ENCODE peak calls at places on chromosomes 3 and 15, in eight cellular contexts. B, L, O, H, Z, R, F and I are unnamed samples.

GRCh38 chr15:95498956-95499355 is 831.5 kb upstream of the NR2F2 start:
- DNase-seq in B (no peak), L (no peak), O (no peak), H (no peak), Z (no peak), R (no peak), F (no peak), I (no peak)

GRCh38 chr15:47652213-47652852 is 65.0 kb upstream of the SEMA6D start:
- DNase-seq in B (no peak), L (no peak), O (no peak), H (no peak), Z (no peak), R (no peak), F (no peak), I (no peak)

GRCh38 chr3:177590826-177591225 is 393.5 kb upstream of the TBL1XR1 start:
- DNase-seq in B (no peak), L (no peak), O (no peak), H (no peak), Z (no peak), R (no peak), F (no peak), I (no peak)

GRCh38 chr15:41836713-41837454 is 1.8 kb upstream of the PLA2G4B start:
- DNase-seq in B (no peak), L (no peak), O (no peak), H (no peak), Z (no peak), R (no peak), F (no peak), I (no peak)

GRCh38 chr3:14863324-14864100 is 44.8 kb downstream of the FGD5 start:
- DNase-seq in B (no peak), L (no peak), O (no peak), H (no peak), Z (no peak), R (no peak), F (no peak), I (no peak)

GRCh38 chr3:107453504-107453903 is 69.3 kb upstream of the BBX start:
- DNase-seq in B (no peak), L (no peak), O (no peak), H (no peak), Z (no peak), R (no peak), F (no peak), I (no peak)

GRCh38 chr15:101440846-101441590 is 48.5 kb downstream of the PCSK6 start:
- DNase-seq in B (no peak), L (no peak), O (no peak), H (no peak), Z (peak; percentile 15), R (no peak), F (no peak), I (no peak)

GRCh38 chr3:43649365-43649968 is 27.7 kb upstream of the ANO10 start:
- DNase-seq in B (no peak), L (no peak), O (no peak), H (no peak), Z (no peak), R (no peak), F (no peak), I (peak; percentile 18)

GRCh38 chr15:39435244-39435643 is 145.6 kb upstream of the THBS1 start:
- DNase-seq in B (no peak), L (no peak), O (no peak), H (no peak), Z (no peak), R (no peak), F (no peak), I (no peak)

GRCh38 chr3:105365536-105366301 is 990 bp upstream of the ALCAM start:
- DNase-seq in B (no peak), L (no peak), O (peak; percentile 71), H (peak; percentile 34), Z (peak; percentile 57), R (no peak), F (peak; percentile 26), I (no peak)

GRCh38 chr3:190281308-190282051 is 40.8 kb downstream of the CLDN1 start:
- DNase-seq in B (no peak), L (no peak), O (no peak), H (no peak), Z (peak; percentile 61), R (peak; percentile 46), F (peak; percentile 18), I (no peak)

GRCh38 chr3:153752405-153753027 is 368.7 kb upstream of the ARHGEF26 start:
- DNase-seq in B (no peak), L (no peak), O (no peak), H (peak; percentile 71), Z (no peak), R (peak; percentile 34), F (no peak), I (no peak)

GRCh38 chr3:175266993-175267960 is 408.1 kb downstream of the NAALADL2 start:
- DNase-seq in B (no peak), L (no peak), O (no peak), H (no peak), Z (no peak), R (no peak), F (no peak), I (no peak)

GRCh38 chr3:123314409-123315270 is 112.9 kb downstream of the SEC22A start:
- DNase-seq in B (no peak), L (no peak), O (no peak), H (peak; percentile 34), Z (no peak), R (no peak), F (no peak), I (no peak)

GRCh38 chr15:38650384-38650783 is 85.8 kb upstream of the RASGRP1 start:
- DNase-seq in B (no peak), L (no peak), O (no peak), H (no peak), Z (no peak), R (no peak), F (no peak), I (no peak)

GRCh38 chr15:88899251-88899650 is 3.9 kb upstream of the HAPLN3 start:
- DNase-seq in B (no peak), L (no peak), O (no peak), H (no peak), Z (no peak), R (no peak), F (no peak), I (no peak)

GRCh38 chr15:71072423-71072822 is 42.8 kb upstream of the THSD4 start:
- DNase-seq in B (no peak), L (no peak), O (no peak), H (no peak), Z (no peak), R (no peak), F (no peak), I (no peak)

DNA sequence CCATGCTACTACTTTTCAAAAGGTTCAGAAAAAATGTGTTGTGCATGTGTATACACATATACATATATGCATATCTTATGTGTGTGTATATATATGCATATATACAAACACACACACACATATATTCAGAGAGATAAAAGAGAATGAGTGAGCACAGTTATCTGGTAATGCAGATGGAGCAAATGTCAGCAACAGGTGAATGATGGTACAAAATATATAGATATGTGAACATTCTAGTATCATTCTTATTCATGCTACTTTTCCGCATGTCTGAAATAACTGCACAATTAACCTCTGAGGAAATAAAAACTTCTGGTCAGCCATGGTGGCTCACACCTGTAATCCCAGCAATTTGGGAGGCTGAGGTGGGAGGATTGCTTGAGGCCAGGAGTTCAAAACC is 222.6 kb upstream of the NANOGP8 start:
- DNase-seq in B (no peak), L (no peak), O (no peak), H (no peak), Z (no peak), R (no peak), F (no peak), I (no peak)
- H3K27ac ChIP-seq in B (no peak overlapping the region), L (no peak overlapping the region), O (peak overlapping the region; percentile 54), H (peak overlapping the region; percentile 49), Z (no peak overlapping the region), R (no peak overlapping the region), F (no peak overlapping the region), I (peak overlapping the region; percentile 75)

GRCh38 chr3:150370129-150370602 is 37.9 kb upstream of the TSC22D2 start:
- DNase-seq in B (peak; percentile 64), L (peak; percentile 45), O (peak; percentile 95), H (no peak), Z (peak; percentile 82), R (peak; percentile 60), F (no peak), I (peak; percentile 39)

GRCh38 chr3:150370982-150371381 is 37.1 kb upstream of the TSC22D2 start:
- DNase-seq in B (no peak), L (no peak), O (no peak), H (no peak), Z (no peak), R (no peak), F (no peak), I (no peak)

GRCh38 chr3:150373234-150373633 is 34.9 kb upstream of the TSC22D2 start:
- DNase-seq in B (no peak), L (no peak), O (no peak), H (no peak), Z (no peak), R (no peak), F (no peak), I (no peak)

GRCh38 chr3:150371741-150372254 is 36.3 kb upstream of the TSC22D2 start:
- DNase-seq in B (peak; percentile 66), L (peak; percentile 76), O (peak; percentile 97), H (no peak), Z (peak; percentile 86), R (peak; percentile 59), F (peak; percentile 69), I (peak; percentile 44)

DNA sequence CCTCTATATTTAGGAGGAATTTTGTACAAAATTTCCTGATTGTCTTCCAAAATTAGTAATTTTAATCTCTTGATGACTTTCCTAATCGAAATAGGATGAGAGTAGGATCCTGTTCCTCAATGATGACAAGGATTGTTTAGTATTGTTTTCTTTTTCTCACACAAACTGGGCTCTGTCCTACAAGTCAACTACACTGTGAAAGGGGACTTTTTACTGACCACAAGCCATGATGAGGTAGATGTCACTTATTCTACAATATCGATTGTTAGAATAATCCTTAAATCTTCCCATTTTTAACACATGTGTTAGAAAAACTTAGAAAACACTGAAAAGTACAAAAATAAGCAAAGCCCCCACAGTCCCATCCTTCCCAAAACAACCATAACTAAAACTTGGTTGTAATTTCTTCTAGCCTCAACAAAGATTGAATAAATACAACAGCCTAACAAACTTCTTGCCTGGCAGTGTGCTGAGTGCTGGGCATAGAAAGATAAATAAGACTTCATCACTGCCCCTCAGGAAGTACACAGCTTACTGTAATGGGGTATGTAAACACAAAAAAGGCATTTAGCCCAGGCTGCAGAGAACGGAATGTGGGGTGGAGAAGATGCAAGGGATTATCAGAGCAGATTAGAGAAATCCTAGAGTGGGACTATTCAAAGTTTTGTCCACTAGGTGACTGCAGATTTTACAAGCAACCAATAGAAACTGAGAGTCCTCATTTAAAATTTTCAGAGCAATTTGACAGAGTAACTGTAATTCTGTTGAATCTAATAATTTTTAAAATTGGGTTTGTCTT is 35.6 kb upstream of the TSC22D2 start:
- DNase-seq in B (no peak), L (no peak), O (peak; percentile 81), H (no peak), Z (no peak), R (no peak), F (no peak), I (no peak)
- TF ChIP-seq CTCF in B (no peak), L (no peak), O (no peak), H (peak; percentile 16), Z (no peak), R (no peak), F (no peak), I (peak; percentile 19)

GRCh38 chr3:165195226-165195625 is 958 bp downstream of the SLITRK3 start:
- DNase-seq in B (no peak), L (no peak), O (no peak), H (no peak), Z (no peak), R (no peak), F (no peak), I (no peak)
- TF ChIP-seq POLR2A in B (no peak), L (no peak), O (no peak), H (no peak), Z (no peak), R (no peak), F (no peak), I (no peak)

GRCh38 chr3:85760342-85760741 is 801.6 kb downstream of the CADM2 start:
- DNase-seq in B (no peak), L (no peak), O (no peak), H (no peak), Z (no peak), R (no peak), F (no peak), I (no peak)
- H3K27ac ChIP-seq in B (no peak overlapping the region), L (no peak overlapping the region), O (no peak overlapping the region), H (no peak overlapping the region), Z (no peak overlapping the region), R (no peak overlapping the region), F (no peak overlapping the region), I (no peak overlapping the region)